ENCODE peak calls at places on chromosomes 13 and 19, in eight cellular contexts. A is nucleus accumbens, F is NCI-H2029, J is left ventricle myocardium inferior, W is NCI-H1930, N is non-pigmented ciliary epithelial cell, I is fibroblast of lung, G is stromal cell of bone marrow. M is an unnamed sample.

GRCh38 chr13:33204130-33204927 is 81.2 kb downstream of the STARD13 start:
- DNase-seq in A (peak), F (no peak), J (peak), W (no peak), N (no peak), I (peak), G (peak), M (no peak)

GRCh38 chr19:46453661-46454060 is 17.7 kb downstream of the PNMA8A start:
- DNase-seq in A (no peak), F (no peak), J (no peak), W (no peak), N (no peak), I (no peak), G (no peak), M (no peak)

GRCh38 chr19:44055870-44056269 is 4.0 kb downstream of the ZNF223 start:
- DNase-seq in A (no peak), F (no peak), J (no peak), W (no peak), N (no peak), I (no peak), G (no peak), M (no peak)

GRCh38 chr13:48304132-48304876 is 753 bp downstream of the RB1 start:
- DNase-seq in A (no peak), F (peak), J (peak), W (no peak), N (no peak), I (peak), G (no peak), M (no peak)

GRCh38 chr13:35479223-35479536 is 2.7 kb upstream of the MAB21L1 start:
- DNase-seq in A (no peak), F (no peak), J (no peak), W (no peak), N (no peak), I (no peak), G (no peak), M (no peak)

GRCh38 chr19:10256551-10256950 is 4.5 kb downstream of the MRPL4 start:
- DNase-seq in A (no peak), F (no peak), J (no peak), W (no peak), N (no peak), I (no peak), G (no peak), M (no peak)

GRCh38 chr13:36190771-36191170 is 23.6 kb downstream of the SOHLH2 start:
- DNase-seq in A (no peak), F (no peak), J (no peak), W (no peak), N (no peak), I (no peak), G (peak), M (no peak)

GRCh38 chr19:2469102-2469914 is 6.6 kb upstream of the GADD45B start:
- DNase-seq in A (no peak), F (no peak), J (no peak), W (no peak), N (no peak), I (peak), G (peak), M (no peak)

GRCh38 chr19:49513746-49514118 is 1.3 kb downstream of the FCGRT start:
- DNase-seq in A (no peak), F (no peak), J (no peak), W (no peak), N (no peak), I (no peak), G (no peak), M (no peak)

GRCh38 chr19:49949735-49950589 is 11.0 kb downstream of the SIGLEC11 start:
- DNase-seq in A (no peak), F (no peak), J (no peak), W (no peak), N (no peak), I (no peak), G (peak), M (no peak)

GRCh38 chr13:73223372-73223781 is 164.6 kb downstream of the KLF5 start:
- DNase-seq in A (no peak), F (no peak), J (no peak), W (no peak), N (no peak), I (no peak), G (no peak), M (no peak)

GRCh38 chr13:98510156-98510509 is 66.8 kb downstream of the STK24 start:
- DNase-seq in A (no peak), F (no peak), J (no peak), W (no peak), N (no peak), I (no peak), G (no peak), M (no peak)

GRCh38 chr19:33722456-33723239 is 74.0 kb upstream of the KCTD15 start:
- DNase-seq in A (peak), F (no peak), J (no peak), W (no peak), N (no peak), I (no peak), G (no peak), M (no peak)